ENCODE peak calls at places on chromosomes 3 and 15, in nine cellular contexts. X is epithelial cell of esophagus, G is PC-9, C is AG09309, W is BJ, R is cardiac muscle cell, I is brain microvascular endothelial cell, A is fibroblast of pulmonary artery, B is astrocyte of the spinal cord. F is an unnamed sample.

GRCh38 chr3:186365202-186365974 is 3.4 kb upstream of the DGKG start:
- DNase-seq in X (peak), B (peak), G (no peak), W (no peak), C (no peak), A (no peak), I (peak), R (no peak), F (no peak)

GRCh38 chr3:115324056-115324455 is 177.0 kb upstream of the ZBTB20 start:
- DNase-seq in A (no peak), X (no peak), G (no peak), B (no peak), I (no peak), C (no peak), R (no peak), W (no peak), F (no peak)

GRCh38 chr15:90126457-90127435 is 24.5 kb upstream of the IDH2 start:
- DNase-seq in A (no peak), G (no peak), B (no peak), C (no peak), W (no peak), X (no peak), I (no peak), R (peak), F (no peak)

GRCh38 chr3:10919636-10920035 is 72.9 kb upstream of the SLC6A1 start:
- DNase-seq in G (no peak), A (no peak), R (no peak), C (no peak), W (no peak), I (no peak), B (no peak), X (no peak), F (no peak)

GRCh38 chr15:68681836-68682235 is 103.0 kb downstream of the CORO2B start:
- DNase-seq in C (no peak), I (no peak), A (no peak), R (no peak), G (no peak), B (no peak), W (no peak), X (no peak), F (no peak)

GRCh38 chr15:41474436-41474835 is 19.2 kb upstream of the ITPKA start:
- DNase-seq in A (no peak), I (no peak), C (no peak), W (no peak), X (no peak), R (no peak), B (no peak), G (no peak), F (no peak)

GRCh38 chr3:153591566-153592221 is 429.7 kb downstream of the RAP2B start:
- DNase-seq in W (no peak), G (no peak), C (no peak), A (no peak), B (no peak), R (no peak), X (no peak), I (no peak), F (no peak)

GRCh38 chr3:47324278-47324865 is 41.6 kb downstream of the KLHL18 start:
- DNase-seq in I (peak), B (peak), C (peak), G (peak), R (peak), A (peak), W (peak), X (peak), F (peak)

GRCh38 chr3:114879059-114880031 is 267.7 kb downstream of the ZBTB20 start:
- DNase-seq in G (no peak), B (peak), I (peak), A (peak), C (no peak), X (peak), R (no peak), W (peak), F (no peak)

GRCh38 chr15:57923311-57923710 is 142.2 kb downstream of the ALDH1A2 start:
- DNase-seq in G (no peak), X (no peak), B (peak), W (no peak), A (peak), I (no peak), C (no peak), R (no peak), F (no peak)

GRCh38 chr15:31272558-31273257 is 53.9 kb upstream of the KLF13 start:
- DNase-seq in C (no peak), R (no peak), B (no peak), W (no peak), I (no peak), A (no peak), G (peak), X (peak), F (peak)

GRCh38 chr3:150519026-150519425 is 27.3 kb downstream of the SERP1 start:
- DNase-seq in R (no peak), B (no peak), C (no peak), A (no peak), G (no peak), I (no peak), X (peak), W (no peak), F (no peak)

GRCh38 chr3:135757421-135757820 is 208.1 kb upstream of the PPP2R3A start:
- DNase-seq in X (no peak), I (no peak), G (no peak), W (no peak), R (no peak), A (no peak), C (no peak), B (no peak), F (no peak)

GRCh38 chr3:53238051-53238850 is 17.6 kb downstream of the TKT start:
- DNase-seq in W (peak), G (peak), C (peak), B (peak), I (peak), R (no peak), A (peak), X (peak), F (peak)

GRCh38 chr3:141876381-141876890 is at the start of gene ATP1B3:
- DNase-seq in X (peak), A (peak), C (no peak), R (peak), I (peak), W (no peak), B (peak), G (peak), F (peak)

DNA sequence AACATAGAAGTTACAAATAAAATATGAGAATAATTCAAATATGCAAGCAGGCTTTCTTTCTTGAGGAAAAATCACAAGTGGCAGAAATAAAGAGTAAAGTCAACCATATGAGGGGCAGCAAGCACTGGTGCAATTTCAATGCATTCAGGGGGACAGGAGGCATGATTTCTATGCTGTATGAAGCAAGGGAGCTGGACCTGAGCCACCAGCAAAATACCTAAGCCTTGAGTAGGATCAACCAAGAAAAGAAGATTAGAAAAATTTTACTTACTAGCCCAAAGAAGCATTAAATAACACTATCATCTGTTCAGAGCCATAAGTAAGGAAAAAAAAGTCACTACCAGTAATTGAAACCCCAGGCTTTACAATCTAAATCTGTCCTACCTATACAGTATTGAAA is 6.3 kb downstream of the ADGRG7 start:
- DNase-seq in A (peak), B (peak), W (no peak), G (no peak), I (peak), C (no peak), R (no peak), X (peak), F (no peak)
- TF ChIP-seq CTCF in A (no peak), B (no peak), W (no peak), G (no peak), I (no peak), C (no peak), R (no peak), X (no peak), F (no peak)

DNA sequence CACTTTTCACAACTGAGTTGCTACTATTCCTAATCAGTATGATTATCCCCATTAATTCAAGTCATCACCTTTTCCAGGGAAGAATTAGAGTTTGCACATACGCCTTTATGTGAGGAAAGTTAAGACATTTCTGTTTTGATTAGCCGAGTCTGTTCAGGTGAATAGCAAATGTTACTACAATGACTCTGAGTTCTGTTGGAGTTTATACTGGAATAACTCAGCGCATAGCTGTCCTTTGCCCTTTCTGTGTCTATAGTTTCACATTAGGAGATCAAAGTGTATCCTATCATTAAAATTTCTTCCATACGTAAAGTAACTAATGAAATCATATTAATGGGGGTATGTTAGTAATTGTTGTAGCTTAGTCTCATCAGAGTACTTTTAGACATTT is 4.9 kb downstream of the RAB8B start:
- DNase-seq in X (no peak), C (no peak), A (no peak), I (no peak), B (no peak), G (no peak), W (no peak), R (no peak), F (no peak)
- H3K4me3 ChIP-seq in X (no peak), C (no peak), A (no peak), I (no peak), B (no peak), G (no peak), W (no peak), R (no peak), F (no peak)

GRCh38 chr3:161222662-161223061 is 1.6 kb downstream of the NMD3 start:
- DNase-seq in G (no peak), I (no peak), W (no peak), A (peak), C (no peak), B (peak), R (no peak), X (no peak), F (no peak)
- TF ChIP-seq CTCF in G (no peak), I (no peak), W (no peak), A (no peak), C (no peak), B (no peak), R (no peak), X (no peak), F (no peak)

GRCh38 chr3:12963869-12964712 is 109.1 kb downstream of the IQSEC1 start:
- DNase-seq in A (peak), W (no peak), X (no peak), G (no peak), I (no peak), R (no peak), C (no peak), B (peak), F (no peak)

GRCh38 chr3:12966847-12967750 is 106.1 kb downstream of the IQSEC1 start:
- DNase-seq in I (no peak), C (no peak), B (peak), X (peak), W (no peak), G (no peak), A (peak), R (no peak), F (no peak)

GRCh38 chr3:12967751-12968209 is 105.4 kb downstream of the IQSEC1 start:
- DNase-seq in R (peak), G (peak), X (peak), I (peak), A (peak), W (no peak), B (peak), C (peak), F (peak)

GRCh38 chr3:12964713-12965612 is 108.3 kb downstream of the IQSEC1 start:
- DNase-seq in B (no peak), W (no peak), G (no peak), C (no peak), R (no peak), A (no peak), I (no peak), X (no peak), F (no peak)

DNA sequence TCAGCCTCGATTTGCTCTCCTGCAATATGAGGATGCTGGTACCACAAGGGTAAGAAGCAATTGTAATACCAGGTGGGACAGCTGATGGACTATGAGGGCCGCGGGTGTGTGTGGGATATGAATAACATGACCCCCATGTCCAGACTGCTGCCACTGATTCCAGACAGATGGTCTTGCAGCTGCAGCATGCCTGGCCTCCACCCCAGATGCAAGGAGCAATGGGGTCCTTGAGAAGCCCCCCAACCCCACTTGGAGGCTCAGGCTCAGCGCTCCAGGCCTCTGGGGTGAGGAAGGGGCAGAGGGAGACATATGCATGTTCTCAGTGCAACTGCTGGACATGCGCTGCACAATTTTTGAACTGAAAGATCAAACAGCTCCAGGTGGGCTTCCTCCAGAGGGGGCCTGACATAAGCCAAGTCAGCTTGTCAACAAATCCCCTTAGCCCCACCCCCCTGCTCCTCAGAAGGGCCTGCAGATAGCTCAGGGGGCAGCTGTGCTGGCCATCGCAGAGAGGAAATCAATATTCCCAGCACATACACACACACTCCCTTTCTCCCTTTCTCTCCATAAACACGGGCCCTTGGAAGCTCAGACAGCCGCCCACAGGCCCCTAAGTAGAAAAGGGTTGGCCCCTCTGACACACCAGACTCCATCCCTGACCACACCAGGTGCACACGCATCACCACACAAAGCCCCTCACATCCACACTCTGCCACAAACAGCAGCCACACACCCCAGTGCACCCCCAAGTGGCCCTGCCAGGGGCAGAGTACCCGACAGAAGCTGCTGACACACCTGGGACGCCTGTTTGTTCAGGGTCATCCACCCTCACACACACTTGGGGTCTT is 107.0 kb downstream of the IQSEC1 start:
- DNase-seq in R (no peak), X (no peak), C (no peak), W (no peak), G (no peak), B (no peak), I (no peak), A (no peak), F (no peak)
- H3K4me3 ChIP-seq in R (peak), X (peak), C (peak), W (peak), G (peak), B (peak), I (peak), A (peak), F (peak)

DNA sequence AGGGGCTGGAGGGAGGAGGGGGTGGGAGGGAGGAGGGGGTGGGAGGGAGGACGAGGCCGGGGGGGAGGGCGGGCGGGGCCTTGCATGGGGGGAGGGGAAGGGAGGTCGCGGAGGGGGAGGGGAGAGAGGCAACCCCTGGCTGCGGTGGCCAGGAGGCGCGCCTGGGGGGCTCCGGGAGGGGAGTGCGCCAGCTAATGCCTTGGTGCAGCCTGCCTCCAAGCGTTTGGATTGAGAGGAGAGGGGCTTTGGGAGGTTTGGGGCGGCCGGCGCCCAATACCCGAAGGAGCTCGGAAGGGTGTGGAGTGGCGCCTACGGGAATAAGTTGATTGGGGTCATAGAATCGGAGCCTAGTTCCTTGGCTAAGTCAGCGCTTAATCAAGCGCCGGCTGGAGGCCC is 544 bp downstream of the TFG start:
- DNase-seq in B (no peak), R (peak), C (no peak), G (peak), I (peak), X (peak), A (peak), W (no peak), F (peak)
- TF ChIP-seq CTCF in B (no peak), R (no peak), C (no peak), G (no peak), I (peak), X (peak), A (no peak), W (peak), F (no peak)

GRCh38 chr3:143850877-143851276 is 2.6 kb upstream of the SLC9A9 start:
- DNase-seq in C (no peak), I (no peak), A (no peak), B (no peak), R (no peak), G (no peak), W (no peak), X (peak), F (no peak)

GRCh38 chr3:143847787-143848631 is at the start of gene SLC9A9:
- DNase-seq in A (peak), I (peak), C (peak), G (no peak), W (peak), R (peak), B (peak), X (peak), F (peak)

GRCh38 chr3:143849854-143850549 is 1.7 kb upstream of the SLC9A9 start:
- DNase-seq in W (peak), X (peak), G (peak), R (no peak), I (peak), C (peak), A (peak), B (peak), F (no peak)

GRCh38 chr3:143851331-143852017 is 3.2 kb upstream of the SLC9A9 start:
- DNase-seq in A (no peak), G (no peak), X (peak), I (no peak), R (no peak), C (no peak), W (no peak), B (no peak), F (no peak)

DNA sequence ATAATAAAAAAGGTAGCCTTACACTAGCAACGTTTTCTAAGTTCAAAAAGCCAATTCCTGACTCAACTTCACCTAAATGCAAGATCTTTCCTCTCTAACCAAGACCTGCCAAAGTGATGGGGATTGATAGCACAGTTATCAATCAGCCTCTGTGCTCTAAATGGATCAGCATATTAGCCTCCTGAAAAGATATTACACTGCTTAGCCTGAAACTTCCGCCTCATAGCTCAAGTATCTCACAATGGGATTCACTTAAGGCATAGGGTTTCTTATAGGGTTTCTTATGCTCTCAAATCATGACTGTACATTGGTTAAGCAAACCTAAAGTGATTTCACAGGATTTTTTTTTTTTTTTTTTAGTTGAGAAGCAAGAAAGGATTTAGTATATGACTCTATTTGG is 439 bp upstream of the SLC9A9 start:
- DNase-seq in B (no peak), A (no peak), X (no peak), I (no peak), W (no peak), R (no peak), C (no peak), G (no peak), F (no peak)
- H3K4me3 ChIP-seq in B (no peak), A (peak), X (no peak), I (no peak), W (no peak), R (no peak), C (no peak), G (no peak), F (peak)

DNA sequence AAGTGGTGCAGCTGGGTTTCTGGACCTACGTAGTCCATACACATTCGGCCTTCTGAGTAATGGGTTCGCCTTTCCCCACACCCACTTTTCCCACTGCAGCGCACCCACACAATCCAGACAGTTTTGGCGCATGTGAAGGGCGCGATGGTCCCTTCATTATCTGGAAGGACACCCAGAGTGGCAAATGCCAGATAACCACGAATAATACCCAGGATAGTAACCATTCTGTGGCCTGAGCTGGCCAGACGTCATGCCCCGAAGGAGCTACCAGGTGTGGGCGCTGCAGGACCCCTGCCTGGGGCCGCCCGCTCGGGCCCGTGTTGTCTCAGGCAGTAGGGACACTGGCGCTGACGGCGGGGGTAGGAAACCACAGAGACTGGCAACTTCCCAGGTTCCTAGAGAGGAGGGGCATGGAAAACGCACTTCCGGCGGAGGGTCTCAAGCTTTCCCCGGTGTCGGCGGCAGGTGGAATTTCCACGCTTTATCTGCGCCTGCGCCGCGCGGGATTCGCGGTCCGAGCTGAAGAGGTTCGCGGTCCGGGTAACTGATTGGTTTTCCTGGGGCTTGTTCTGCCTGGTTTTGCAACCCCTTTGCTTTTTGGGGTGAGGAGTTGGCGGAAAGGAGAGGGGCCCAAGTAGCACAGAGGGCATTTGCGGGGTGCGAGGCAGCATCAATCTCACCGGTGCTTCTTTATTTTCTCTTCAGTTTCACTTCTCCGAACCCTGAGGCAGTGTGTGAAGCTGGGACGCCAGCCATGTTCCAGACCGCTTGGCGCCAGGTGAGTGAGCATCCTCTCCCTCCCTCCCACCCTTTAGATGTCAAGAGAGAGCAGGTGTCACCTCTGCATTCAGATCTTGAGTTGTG is at the start of gene ZNF620:
- DNase-seq in W (no peak), R (peak), X (peak), A (peak), G (peak), C (no peak), I (peak), B (peak), F (peak)
- TF ChIP-seq CTCF in W (peak), R (peak), X (no peak), A (peak), G (no peak), C (peak), I (peak), B (peak), F (no peak)

F was measured in Peyer's patch.